ENCODE peak calls at places on chromosome 1, in ten cellular contexts. F is NCI-H1417; U is GM12864; G is Daoy; V is psoas muscle; H is stimulated activated CD4-positive, alpha-beta T cell treated with anti-CD3 and anti-CD28 coated beads, Interleukin-12 subunit alpha, Interleukin-12 subunit beta, amount 100 ng/mL, for 4 hours; E is endothelial cell; K is fibroblast of lung; O is brain microvascular endothelial cell; B is bronchial epithelial cell. C is an unnamed sample.

GRCh38 chr1:8017495-8018310 is 8.4 kb downstream of the ERRFI1 start:
- DNase-seq in V (no peak), E (no peak), U (no peak), G (peak), K (peak), O (no peak), H (no peak), F (no peak), B (peak), C (peak)

GRCh38 chr1:164622057-164622840 is 63.3 kb downstream of the PBX1 start:
- DNase-seq in E (no peak), U (no peak), F (peak), K (no peak), V (no peak), O (no peak), B (no peak), H (no peak), G (no peak), C (no peak)

GRCh38 chr1:76268341-76268740 is 193.8 kb downstream of the ST6GALNAC3 start:
- DNase-seq in G (no peak), F (peak), H (no peak), O (no peak), B (no peak), E (no peak), K (peak), V (no peak), U (no peak), C (no peak)

GRCh38 chr1:206663832-206664652 is 20.7 kb upstream of the MAPKAPK2 start:
- DNase-seq in E (peak), H (peak), F (peak), V (peak), O (peak), B (peak), U (no peak), K (peak), G (peak), C (peak)

GRCh38 chr1:33050221-33051076 is 13.8 kb upstream of the AK2 start:
- DNase-seq in U (no peak), G (peak), B (peak), K (peak), H (no peak), F (no peak), V (no peak), E (no peak), O (peak), C (peak)

GRCh38 chr1:20281801-20282200 is 8.9 kb upstream of the VWA5B1 start:
- DNase-seq in F (no peak), B (peak), H (no peak), U (no peak), E (no peak), K (peak), O (no peak), V (no peak), G (peak), C (peak)

GRCh38 chr1:110872366-110872744 is 593 bp upstream of the CD53 start:
- DNase-seq in V (no peak), O (no peak), E (no peak), F (no peak), G (no peak), U (peak), K (no peak), B (no peak), H (no peak), C (no peak)

GRCh38 chr1:230122361-230123279 is 55.6 kb downstream of the GALNT2 start:
- DNase-seq in K (no peak), V (no peak), B (peak), G (no peak), O (peak), H (no peak), F (no peak), U (no peak), E (no peak), C (no peak)

GRCh38 chr1:201385299-201385891 is 7.9 kb upstream of the TNNT2 start:
- DNase-seq in V (peak), F (peak), E (peak), B (peak), U (no peak), H (peak), G (peak), K (peak), O (peak), C (peak)

GRCh38 chr1:78483903-78484302 is 6.9 kb upstream of the PTGFR start:
- DNase-seq in K (peak), U (no peak), E (no peak), B (no peak), O (peak), F (no peak), G (peak), H (no peak), V (peak), C (peak)

GRCh38 chr1:20255666-20256065 is 35.0 kb upstream of the VWA5B1 start:
- DNase-seq in V (no peak), O (peak), H (no peak), F (peak), B (peak), U (no peak), E (no peak), G (peak), K (peak), C (peak)

GRCh38 chr1:214660900-214661299 is 57.9 kb downstream of the CENPF start:
- DNase-seq in V (no peak), E (peak), K (peak), B (peak), O (peak), H (no peak), U (no peak), F (no peak), G (peak), C (no peak)

GRCh38 chr1:13869172-13869797 is 169.3 kb downstream of the PRDM2 start:
- DNase-seq in K (no peak), H (no peak), O (no peak), V (no peak), F (no peak), G (no peak), E (no peak), U (no peak), B (no peak), C (no peak)

GRCh38 chr1:191590578-191590977 is 567.7 kb upstream of the RGS18 start:
- DNase-seq in F (no peak), E (no peak), B (no peak), U (no peak), K (no peak), H (no peak), G (no peak), V (no peak), O (no peak), C (no peak)

GRCh38 chr1:151947140-151947539 is 37.8 kb upstream of the THEM4 start:
- DNase-seq in V (no peak), F (no peak), O (no peak), G (no peak), E (no peak), K (no peak), U (no peak), B (peak), H (no peak), C (no peak)

GRCh38 chr1:42737257-42737656 is 2.8 kb downstream of the CLDN19 start:
- DNase-seq in U (peak), O (no peak), F (no peak), B (peak), V (no peak), E (no peak), G (no peak), K (no peak), H (no peak), C (no peak)

GRCh38 chr1:34267326-34267725 is 90.6 kb downstream of the C1orf94 start:
- DNase-seq in V (no peak), K (peak), H (no peak), F (no peak), O (no peak), E (no peak), U (no peak), B (no peak), G (peak), C (no peak)

GRCh38 chr1:36161656-36162531 is 5.9 kb downstream of the MAP7D1 start:
- DNase-seq in H (peak), G (peak), F (no peak), B (peak), O (peak), K (peak), U (no peak), E (no peak), V (peak), C (no peak)

GRCh38 chr1:200671235-200671786 is 1.6 kb upstream of the DDX59 start:
- DNase-seq in H (no peak), E (no peak), K (no peak), B (no peak), V (no peak), F (no peak), O (no peak), G (no peak), U (no peak), C (no peak)

GRCh38 chr1:228075801-228076271 is 6.7 kb upstream of the ARF1 start:
- DNase-seq in K (no peak), F (no peak), G (no peak), H (no peak), B (no peak), V (no peak), U (no peak), E (no peak), O (no peak), C (no peak)

GRCh38 chr1:87362834-87363426 is 34.2 kb downstream of the LMO4 start:
- DNase-seq in H (no peak), E (no peak), O (no peak), B (no peak), U (no peak), K (peak), G (no peak), F (no peak), V (no peak), C (no peak)

C was measured in MG63.